ENCODE peak calls at places on chromosomes 16 and 17, in ten cellular contexts. Y is IMR-90, J is suprapubic skin, B is ascending aorta, L is iPS DF 6.9, Z is uterus, X is GM23338, K is H1, E is heart left ventricle, G is BE2C. I is an unnamed sample.
A peak's percentile ranks its signal among the peaks of the same experiment; 100 is the strongest.

GRCh38 chr16:19429271-19429670 is 11.6 kb downstream of the TMC5 start:
- DNase-seq in Y (no peak), J (no peak), B (no peak), L (no peak), Z (no peak), X (no peak), K (no peak), E (no peak), G (no peak), I (no peak)

GRCh38 chr17:9628509-9628908 is 16.8 kb upstream of the USP43 start:
- DNase-seq in Y (no peak), J (no peak), B (no peak), L (no peak), Z (no peak), X (no peak), K (no peak), E (no peak), G (no peak), I (no peak)

GRCh38 chr16:89407282-89407924 is 83.0 kb downstream of the ANKRD11 start:
- DNase-seq in Y (no peak), J (no peak), B (no peak), L (no peak), Z (no peak), X (no peak), K (no peak), E (no peak), G (no peak), I (no peak)

GRCh38 chr17:72622661-72623433 is 469.6 kb downstream of the SLC39A11 start:
- DNase-seq in Y (no peak), J (no peak), B (no peak), L (no peak), Z (no peak), X (no peak), K (no peak), E (no peak), G (no peak), I (no peak)

GRCh38 chr17:33974276-33974675 is 280.8 kb upstream of the CCL2 start:
- DNase-seq in Y (no peak), J (no peak), B (no peak), L (no peak), Z (no peak), X (no peak), K (no peak), E (no peak), G (no peak), I (no peak)

GRCh38 chr17:75344664-75345063 is 55.4 kb upstream of the SLC25A19 start:
- DNase-seq in Y (peak; percentile 36), J (no peak), B (no peak), L (no peak), Z (no peak), X (peak; percentile 33), K (no peak), E (no peak), G (no peak), I (no peak)

GRCh38 chr16:19001788-19002187 is 18.1 kb downstream of the TMC7 start:
- DNase-seq in Y (peak; percentile 46), J (no peak), B (peak; percentile 69), L (no peak), Z (peak; percentile 17), X (no peak), K (no peak), E (no peak), G (no peak), I (no peak)

GRCh38 chr17:57637668-57638010 is 107.5 kb downstream of the CCDC182 start:
- DNase-seq in Y (no peak), J (no peak), B (no peak), L (no peak), Z (no peak), X (no peak), K (no peak), E (no peak), G (no peak), I (no peak)

GRCh38 chr17:28112199-28112995 is 69.9 kb downstream of the NLK start:
- DNase-seq in Y (peak; percentile 35), J (no peak), B (no peak), L (no peak), Z (no peak), X (no peak), K (no peak), E (no peak), G (no peak), I (no peak)

GRCh38 chr16:81071816-81072215 is 5.2 kb downstream of the C16orf46 start:
- DNase-seq in Y (peak; percentile 12), J (no peak), B (no peak), L (no peak), Z (no peak), X (no peak), K (no peak), E (no peak), G (no peak), I (no peak)

GRCh38 chr17:50331085-50331791 is 14.7 kb upstream of the XYLT2 start:
- DNase-seq in Y (peak; percentile 99), J (no peak), B (no peak), L (no peak), Z (no peak), X (no peak), K (no peak), E (no peak), G (no peak), I (no peak)

GRCh38 chr16:86768231-86768791 is 190.0 kb downstream of the FOXL1 start:
- DNase-seq in Y (no peak), J (no peak), B (no peak), L (no peak), Z (no peak), X (peak; percentile 43), K (no peak), E (no peak), G (no peak), I (no peak)
- H3K27me3 ChIP-seq in Y (no peaks in the 10 kb centered on the region), J (peaks cover 60% of the 10 kb centered on the region), B (no peaks in the 10 kb centered on the region), L (no peaks in the 10 kb centered on the region), Z (peaks cover 3% of the 10 kb centered on the region), X (no peaks in the 10 kb centered on the region), K (no peaks in the 10 kb centered on the region), E (no peaks in the 10 kb centered on the region), G (peaks cover 7% of the 10 kb centered on the region), I (no peaks in the 10 kb centered on the region)

GRCh38 chr17:42780816-42781638 is 617 bp downstream of the WNK4 start:
- DNase-seq in Y (no peak), J (no peak), B (no peak), L (no peak), Z (no peak), X (peak; percentile 46), K (no peak), E (no peak), G (no peak), I (no peak)
- H3K4me1 ChIP-seq in Y (peaks cover 26% of the 10 kb centered on the region), J (peaks cover 41% of the 10 kb centered on the region), B (peaks cover 6% of the 10 kb centered on the region), L (peaks cover 4% of the 10 kb centered on the region), Z (no peaks in the 10 kb centered on the region), X (peaks cover 21% of the 10 kb centered on the region), K (no peaks in the 10 kb centered on the region), E (peaks cover 10% of the 10 kb centered on the region), G (no peaks in the 10 kb centered on the region), I (peaks cover 13% of the 10 kb centered on the region)

GRCh38 chr16:71722801-71723536 is 1.5 kb downstream of the PHLPP2 start:
- DNase-seq in Y (peak; percentile 54), J (peak; percentile 85), B (peak; percentile 82), L (no peak), Z (peak; percentile 67), X (peak; percentile 92), K (peak; percentile 50), E (peak; percentile 74), G (peak; percentile 88), I (peak; percentile 58)
- H3K27me3 ChIP-seq in Y (no peaks in the 10 kb centered on the region), J (no peaks in the 10 kb centered on the region), B (no peaks in the 10 kb centered on the region), L (no peaks in the 10 kb centered on the region), Z (no peaks in the 10 kb centered on the region), X (peaks cover 15% of the 10 kb centered on the region), K (no peaks in the 10 kb centered on the region), E (no peaks in the 10 kb centered on the region), G (no peaks in the 10 kb centered on the region), I (no peaks in the 10 kb centered on the region)

GRCh38 chr17:29665480-29665807 is 42.7 kb upstream of the CORO6 start:
- DNase-seq in Y (no peak), J (no peak), B (no peak), L (no peak), Z (no peak), X (no peak), K (no peak), E (no peak), G (no peak), I (no peak)
- H3K4me1 ChIP-seq in Y (peaks cover 3% of the 10 kb centered on the region), J (peaks cover 4% of the 10 kb centered on the region), B (peaks cover 3% of the 10 kb centered on the region), L (no peaks in the 10 kb centered on the region), Z (no peaks in the 10 kb centered on the region), X (peaks cover 3% of the 10 kb centered on the region), K (peaks cover 3% of the 10 kb centered on the region), E (peaks cover 30% of the 10 kb centered on the region), G (no peaks in the 10 kb centered on the region), I (no peaks in the 10 kb centered on the region)

DNA sequence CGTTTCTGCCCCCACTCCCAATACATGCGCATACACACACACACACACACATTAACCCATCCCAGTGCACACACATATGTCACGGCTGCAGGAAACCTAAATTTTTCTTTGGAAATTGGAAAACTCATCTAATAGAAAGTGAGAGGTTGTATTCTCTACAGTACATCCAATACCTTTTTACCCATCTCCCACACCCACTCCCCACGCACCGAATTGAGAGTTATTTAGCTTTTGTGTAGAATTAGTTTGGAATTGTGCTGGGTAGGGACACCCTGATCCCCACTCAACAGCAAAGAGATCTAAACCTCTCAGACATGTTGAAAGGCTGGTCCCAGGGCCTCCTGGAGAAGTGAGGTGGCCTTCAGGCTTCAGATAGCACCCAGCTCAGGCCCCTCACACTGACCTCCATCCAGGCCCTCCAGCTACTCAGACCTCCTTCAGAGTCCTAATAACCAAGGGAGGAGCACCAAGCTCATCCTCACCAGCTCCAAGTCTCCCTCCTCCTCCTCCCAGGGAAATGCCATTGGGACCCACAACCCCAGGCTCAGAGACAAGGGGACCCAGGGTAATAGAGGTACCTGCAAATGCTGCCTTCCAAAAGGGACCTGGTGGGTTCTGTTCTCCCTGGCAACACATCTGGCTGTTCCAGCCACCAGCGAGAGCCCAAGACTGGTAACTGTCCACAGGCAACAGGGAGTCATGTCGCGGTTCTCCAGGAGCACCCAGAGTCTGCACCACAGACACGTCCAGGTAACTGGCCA is 955 bp downstream of the HOXB13 start:
- DNase-seq in Y (no peak), J (peak; percentile 37), B (no peak), L (no peak), Z (no peak), X (no peak), K (no peak), E (no peak), G (no peak), I (no peak)
- H3K27me3 ChIP-seq in Y (peaks cover 92% of the 10 kb centered on the region), J (peaks cover 100% of the 10 kb centered on the region), B (peaks cover 59% of the 10 kb centered on the region), L (peaks cover 95% of the 10 kb centered on the region), Z (peaks cover 82% of the 10 kb centered on the region), X (peaks cover 100% of the 10 kb centered on the region), K (peaks cover 100% of the 10 kb centered on the region), E (peaks cover 87% of the 10 kb centered on the region), G (peaks cover 98% of the 10 kb centered on the region), I (peaks cover 96% of the 10 kb centered on the region)

I was measured in CD8-positive, alpha-beta memory T cell.